ENCODE peak calls at places on chromosome 21, in five cellular contexts. S, Q, H, E and F are unnamed samples.

GRCh38 chr21:21963911-21964310 is 965.7 kb downstream of the NCAM2 start:
- DNase-seq in S (no peak), Q (no peak), H (no peak), E (no peak), F (no peak)

GRCh38 chr21:25625036-25625435 is 14.0 kb upstream of the JAM2 start:
- DNase-seq in S (no peak), Q (no peak), H (no peak), E (no peak), F (no peak)

GRCh38 chr21:25639922-25640670 is 1.0 kb downstream of the JAM2 start:
- DNase-seq in S (no peak), Q (no peak), H (no peak), E (no peak), F (peak)

GRCh38 chr21:17673261-17674020 is 60.7 kb upstream of the BTG3 start:
- DNase-seq in S (no peak), Q (no peak), H (no peak), E (no peak), F (no peak)

GRCh38 chr21:43802713-43803313 is 13.4 kb downstream of the RRP1 start:
- DNase-seq in S (no peak), Q (no peak), H (no peak), E (no peak), F (no peak)

GRCh38 chr21:15731243-15731613 is 1.4 kb downstream of the USP25 start:
- DNase-seq in S (no peak), Q (peak), H (peak), E (no peak), F (no peak)

GRCh38 chr21:27451116-27451515 is 484.2 kb upstream of the ADAMTS5 start:
- DNase-seq in S (no peak), Q (no peak), H (no peak), E (no peak), F (no peak)

GRCh38 chr21:43866233-43866632 is 1.2 kb downstream of the AGPAT3 start:
- DNase-seq in S (peak), Q (no peak), H (no peak), E (no peak), F (peak)

GRCh38 chr21:19999369-20000272 is 998.6 kb upstream of the NCAM2 start:
- DNase-seq in S (peak), Q (no peak), H (no peak), E (no peak), F (no peak)

GRCh38 chr21:24223625-24224024 is 1383.7 kb downstream of the MRPL39 start:
- DNase-seq in S (no peak), Q (no peak), H (no peak), E (no peak), F (no peak)

GRCh38 chr21:27369234-27369633 is 402.3 kb upstream of the ADAMTS5 start:
- DNase-seq in S (no peak), Q (no peak), H (no peak), E (no peak), F (no peak)

GRCh38 chr21:26148071-26148470 is 22.5 kb downstream of the APP start:
- DNase-seq in S (no peak), Q (peak), H (no peak), E (no peak), F (no peak)

GRCh38 chr21:26736449-26736848 is 108.8 kb downstream of the ADAMTS1 start:
- DNase-seq in S (no peak), Q (no peak), H (no peak), E (no peak), F (no peak)

GRCh38 chr21:46557919-46558392 is 46.9 kb downstream of the S100B start:
- DNase-seq in S (no peak), Q (no peak), H (no peak), E (no peak), F (no peak)

GRCh38 chr21:38859852-38860251 is 54.1 kb downstream of the ETS2 start:
- DNase-seq in S (no peak), Q (no peak), H (no peak), E (no peak), F (no peak)

GRCh38 chr21:26587621-26588260 is 14.7 kb upstream of the CYYR1 start:
- DNase-seq in S (no peak), Q (peak), H (no peak), E (no peak), F (peak)

GRCh38 chr21:19607983-19608668 is 1204.5 kb upstream of the TMPRSS15 start:
- DNase-seq in S (no peak), Q (no peak), H (no peak), E (no peak), F (no peak)

GRCh38 chr21:22125581-22125980 is 1127.4 kb downstream of the NCAM2 start:
- DNase-seq in S (no peak), Q (no peak), H (no peak), E (no peak), F (no peak)

GRCh38 chr21:38507374-38507942 is 9.2 kb upstream of the ERG start:
- DNase-seq in S (no peak), Q (no peak), H (no peak), E (no peak), F (no peak)

GRCh38 chr21:40049031-40049958 is 182.1 kb downstream of the PCP4 start:
- DNase-seq in S (no peak), Q (no peak), H (no peak), E (no peak), F (no peak)

GRCh38 chr21:25974937-25975336 is 195.6 kb downstream of the APP start:
- DNase-seq in S (no peak), Q (no peak), H (no peak), E (no peak), F (no peak)

GRCh38 chr21:16159213-16159970 is 429.6 kb downstream of the USP25 start:
- DNase-seq in S (no peak), Q (no peak), H (no peak), E (no peak), F (no peak)

GRCh38 chr21:43372663-43373386 is 54.1 kb downstream of the SIK1 start:
- DNase-seq in S (no peak), Q (no peak), H (no peak), E (no peak), F (no peak)

GRCh38 chr21:17679002-17679600 is 66.4 kb upstream of the BTG3 start:
- DNase-seq in S (peak), Q (peak), H (peak), E (peak), F (peak)

GRCh38 chr21:39022035-39022900 is 161.0 kb downstream of the PSMG1 start:
- DNase-seq in S (no peak), Q (no peak), H (no peak), E (no peak), F (no peak)

GRCh38 chr21:26546698-26547097 is 26.4 kb downstream of the CYYR1 start:
- DNase-seq in S (no peak), Q (no peak), H (no peak), E (no peak), F (no peak)

GRCh38 chr21:21688877-21689276 is 690.7 kb downstream of the NCAM2 start:
- DNase-seq in S (no peak), Q (no peak), H (no peak), E (no peak), F (peak)

GRCh38 chr21:16570856-16571255 is 841.1 kb downstream of the USP25 start:
- DNase-seq in S (no peak), Q (no peak), H (no peak), E (no peak), F (no peak)

GRCh38 chr21:25953659-25954058 is 216.9 kb downstream of the APP start:
- DNase-seq in S (no peak), Q (no peak), H (no peak), E (no peak), F (no peak)

GRCh38 chr21:27572681-27573080 is 605.8 kb upstream of the ADAMTS5 start:
- DNase-seq in S (no peak), Q (no peak), H (no peak), E (no peak), F (no peak)

GRCh38 chr21:16908087-16908486 is 604.8 kb upstream of the CXADR start:
- DNase-seq in S (no peak), Q (no peak), H (no peak), E (no peak), F (no peak)

GRCh38 chr21:22556829-22557228 is 1558.6 kb downstream of the NCAM2 start:
- DNase-seq in S (no peak), Q (no peak), H (no peak), E (no peak), F (no peak)

GRCh38 chr21:18356801-18357200 is 46.8 kb downstream of the TMPRSS15 start:
- DNase-seq in S (no peak), Q (no peak), H (no peak), E (no peak), F (no peak)

GRCh38 chr21:39397651-39398385 is 47.8 kb downstream of the LCA5L start:
- DNase-seq in S (no peak), Q (no peak), H (no peak), E (no peak), F (no peak)

GRCh38 chr21:39173999-39174398 is 9.3 kb downstream of the PSMG1 start:
- DNase-seq in S (no peak), Q (no peak), H (no peak), E (no peak), F (no peak)

GRCh38 chr21:15872236-15872635 is 142.5 kb downstream of the USP25 start:
- DNase-seq in S (no peak), Q (no peak), H (no peak), E (no peak), F (no peak)

GRCh38 chr21:33643658-33644311 is 1.5 kb downstream of the ITSN1 start:
- DNase-seq in S (no peak), Q (no peak), H (peak), E (no peak), F (peak)

GRCh38 chr21:33642027-33642895 is at the start of gene ITSN1:
- DNase-seq in S (peak), Q (peak), H (peak), E (peak), F (peak)

GRCh38 chr21:33641339-33642026 is at the start of gene CRYZL1:
- DNase-seq in S (peak), Q (peak), H (peak), E (peak), F (peak)

GRCh38 chr21:33642896-33643657 is 776 bp downstream of the ITSN1 start:
- DNase-seq in S (peak), Q (no peak), H (no peak), E (no peak), F (peak)

DNA sequence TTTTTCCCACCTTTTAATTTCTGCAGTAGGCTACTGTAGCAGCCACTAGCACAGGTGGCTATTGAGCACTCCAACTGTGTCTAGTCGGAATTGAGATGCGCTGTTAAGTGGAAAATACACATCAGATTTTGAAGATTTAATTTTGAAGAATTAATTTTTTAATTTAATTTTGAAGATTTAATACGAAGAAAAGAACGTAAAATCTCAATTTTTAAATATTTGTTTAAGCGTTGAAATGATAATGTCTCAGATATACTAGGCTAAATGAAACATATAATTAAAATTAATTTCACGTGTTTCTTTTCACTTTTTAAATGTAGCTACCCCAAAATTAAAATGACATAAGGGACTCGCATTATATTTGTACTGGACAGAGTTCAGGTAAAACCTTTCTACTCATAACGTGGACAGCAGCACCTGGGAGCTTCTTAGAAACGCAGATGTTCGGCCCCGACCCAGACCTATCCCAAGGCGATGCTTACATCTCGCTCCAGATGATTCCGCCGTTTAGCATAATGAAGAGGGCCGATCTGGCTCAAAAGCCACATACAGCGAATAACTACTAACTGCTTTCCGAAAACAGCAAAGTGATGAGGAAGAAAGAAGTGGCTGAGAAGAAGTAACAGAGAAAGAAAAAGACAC is 723 bp downstream of the CRYZL1 start:
- DNase-seq in S (no peak), Q (no peak), H (no peak), E (no peak), F (peak)
- TF ChIP-seq REST in S (no peak), Q (no peak), H (no peak), E (no peak), F (no peak)

GRCh38 chr21:37198989-37199924 is 67.9 kb downstream of the VPS26C start:
- DNase-seq in S (no peak), Q (no peak), H (no peak), E (no peak), F (peak)
- TF ChIP-seq EP300 in S (no peak), Q (no peak), H (no peak), E (no peak), F (no peak)

GRCh38 chr21:31918250-31918775 is 45.5 kb downstream of the HUNK start:
- DNase-seq in S (no peak), Q (no peak), H (no peak), E (no peak), F (no peak)

GRCh38 chr21:31920275-31920674 is 47.5 kb downstream of the HUNK start:
- DNase-seq in S (no peak), Q (no peak), H (no peak), E (no peak), F (no peak)

GRCh38 chr21:31922881-31923280 is 50.1 kb downstream of the HUNK start:
- DNase-seq in S (no peak), Q (no peak), H (no peak), E (no peak), F (no peak)

GRCh38 chr21:31923756-31924155 is 50.9 kb downstream of the HUNK start:
- DNase-seq in S (no peak), Q (no peak), H (no peak), E (no peak), F (no peak)

GRCh38 chr21:31921079-31921478 is 48.3 kb downstream of the HUNK start:
- DNase-seq in S (no peak), Q (no peak), H (no peak), E (no peak), F (no peak)
- TF ChIP-seq REST in S (no peak), Q (no peak), H (no peak), E (no peak), F (no peak)

DNA sequence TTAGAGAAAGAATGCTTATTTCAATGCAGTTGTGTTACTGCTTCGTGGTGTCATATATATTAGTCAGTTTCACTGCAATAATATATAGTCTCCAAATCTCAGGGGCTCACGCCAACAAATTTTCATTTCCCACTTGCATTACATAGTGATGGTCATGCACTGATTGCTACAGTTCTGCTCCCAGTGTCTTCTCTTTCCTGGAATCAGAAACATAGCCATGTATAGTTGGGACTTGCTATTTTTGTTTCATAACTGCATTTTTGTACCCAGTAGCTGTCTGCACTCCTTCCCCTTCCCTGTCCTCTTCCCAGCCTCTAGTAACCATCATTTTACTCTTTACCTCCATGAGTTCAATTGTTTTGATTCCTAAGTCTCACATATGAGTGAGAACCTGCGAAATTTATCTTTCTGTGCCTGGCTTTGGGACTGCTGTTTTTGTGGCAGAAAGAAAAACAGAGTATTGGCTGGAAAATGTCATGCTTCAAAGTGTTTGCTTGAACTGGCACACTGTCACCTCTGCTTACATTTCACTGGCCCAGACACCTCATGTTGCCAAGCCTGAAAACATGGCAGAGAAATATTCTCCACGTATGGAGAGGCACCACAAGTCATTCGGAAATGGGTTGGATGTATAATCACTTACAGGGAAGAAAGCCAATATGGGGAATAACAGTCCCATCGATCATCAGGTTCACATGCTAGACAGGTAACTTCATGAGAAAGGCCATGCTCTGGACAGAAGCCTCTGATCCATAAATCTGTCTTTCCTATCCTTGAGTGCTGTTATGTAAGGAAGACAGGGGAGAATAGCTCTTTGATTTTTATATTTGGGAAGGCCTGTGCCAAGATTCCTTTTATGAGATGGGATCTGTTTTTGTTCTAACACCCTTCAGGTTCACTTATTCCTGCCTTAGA is 60.4 kb upstream of the BACH1 start:
- DNase-seq in S (no peak), Q (no peak), H (no peak), E (no peak), F (no peak)
- TF ChIP-seq EP300 in S (no peak), Q (no peak), H (no peak), E (no peak), F (no peak)

GRCh38 chr21:33686386-33686785 is 44.1 kb downstream of the ITSN1 start:
- DNase-seq in S (no peak), Q (no peak), H (no peak), E (no peak), F (no peak)

GRCh38 chr21:33682992-33683627 is 40.8 kb downstream of the ITSN1 start:
- DNase-seq in S (no peak), Q (peak), H (peak), E (no peak), F (no peak)

GRCh38 chr21:33684068-33684467 is 41.8 kb downstream of the ITSN1 start:
- DNase-seq in S (no peak), Q (no peak), H (no peak), E (no peak), F (no peak)

GRCh38 chr21:33685613-33686197 is 43.4 kb downstream of the ITSN1 start:
- DNase-seq in S (no peak), Q (no peak), H (peak), E (no peak), F (no peak)

DNA sequence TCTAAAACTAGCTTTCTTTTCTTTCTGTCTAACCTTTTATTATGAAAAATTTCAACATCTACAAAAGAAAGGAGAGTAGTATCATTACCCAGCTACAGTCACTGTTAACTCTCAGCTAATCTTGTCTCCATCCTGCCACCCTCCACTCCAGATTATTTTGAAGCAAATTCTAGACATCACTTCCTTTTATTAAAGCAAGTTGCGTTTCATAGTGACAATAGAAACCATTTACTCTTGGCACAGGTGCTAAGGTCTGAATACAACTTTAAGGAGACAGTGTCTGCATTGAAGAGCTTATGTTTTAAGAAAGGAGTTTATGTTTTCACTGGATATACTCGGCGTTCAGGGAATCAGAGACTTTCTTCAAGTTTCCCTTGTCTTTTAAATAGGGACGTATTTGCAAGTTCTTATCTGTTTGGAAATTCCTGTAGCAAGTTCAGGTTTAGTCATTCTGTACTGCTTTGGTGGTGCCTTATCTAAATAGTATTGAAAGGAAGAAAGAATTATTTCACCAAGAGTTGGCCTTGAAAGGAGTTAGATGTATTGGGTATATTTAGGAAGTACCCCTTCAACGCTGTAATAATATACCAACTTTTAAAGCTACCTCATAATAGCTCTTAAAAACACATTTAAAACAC is 42.7 kb downstream of the ITSN1 start:
- DNase-seq in S (no peak), Q (no peak), H (peak), E (no peak), F (no peak)
- TF ChIP-seq REST in S (no peak), Q (no peak), H (no peak), E (no peak), F (no peak)

GRCh38 chr21:32520885-32521735 is 64.2 kb downstream of the TCP10L start:
- DNase-seq in S (no peak), Q (no peak), H (no peak), E (no peak), F (peak)
- TF ChIP-seq EP300 in S (no peak), Q (no peak), H (no peak), E (no peak), F (no peak)

DNA sequence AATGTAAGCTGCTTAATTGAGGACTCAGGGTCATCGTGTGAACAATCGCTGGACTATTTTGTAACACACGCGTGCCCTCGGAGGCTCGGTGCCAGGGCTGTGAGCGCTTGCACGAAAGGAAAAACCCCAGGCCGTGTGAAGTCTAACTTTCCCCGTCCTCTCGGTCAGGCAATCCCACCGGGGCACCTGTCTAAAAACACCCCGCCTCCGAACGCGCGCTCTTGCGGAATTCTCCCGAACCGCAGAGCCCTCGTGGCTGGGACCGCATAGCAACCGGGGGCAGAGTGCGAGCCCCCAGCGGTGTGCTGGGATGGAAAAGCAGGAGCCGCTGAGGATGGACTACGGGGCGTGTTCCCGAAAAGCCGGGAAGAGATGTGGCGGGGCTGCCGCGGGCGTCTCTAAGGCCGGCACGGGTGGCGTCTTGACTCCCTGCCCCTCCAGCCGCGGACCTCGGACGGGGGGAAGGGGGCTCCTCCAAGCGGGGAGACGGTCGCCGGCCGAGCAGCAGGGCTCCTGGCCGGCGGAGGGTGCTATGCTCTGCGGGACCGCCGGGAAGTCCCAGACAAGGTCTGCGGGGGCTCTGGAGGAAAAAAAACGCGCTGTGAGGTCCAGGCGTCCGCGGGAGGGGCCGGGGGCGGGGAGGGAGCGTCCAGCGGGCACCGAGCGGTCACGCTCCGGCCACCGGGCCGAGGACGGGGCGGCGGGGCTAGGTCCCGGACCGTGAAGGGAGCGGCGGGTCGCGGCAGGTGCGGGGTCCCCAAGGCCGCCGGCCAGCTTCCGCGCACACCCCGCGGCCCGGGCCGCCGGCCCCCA is 936 bp downstream of the ZBTB21 start:
- DNase-seq in S (no peak), Q (peak), H (peak), E (no peak), F (peak)
- TF ChIP-seq REST in S (no peak), Q (no peak), H (no peak), E (no peak), F (no peak)